ENCODE peak calls at places on chromosomes 11 and 22, in four cellular contexts. One of them, this sample, is unnamed.
A peak's percentile ranks its signal among the peaks of the same experiment; 100 is the strongest.

GRCh38 chr11:87236368-87236767 is 198.6 kb downstream of the TMEM135 start:
- DNase-seq in left lung: no peak
- DNase-seq in neuronal stem cell: no peak
- DNase-seq in adrenal gland: no peak
- DNase-seq in this sample: no peak

GRCh38 chr11:128365044-128365443 is 222.3 kb downstream of the ETS1 start:
- DNase-seq in adrenal gland: no peak
- DNase-seq in neuronal stem cell: peak; percentile 32
- DNase-seq in left lung: no peak
- DNase-seq in this sample: no peak

GRCh38 chr22:49704345-49705215 is 123.1 kb downstream of the BRD1 start:
- DNase-seq in left lung: peak; percentile 13
- DNase-seq in neuronal stem cell: no peak
- DNase-seq in adrenal gland: no peak
- DNase-seq in this sample: peak; percentile 15

GRCh38 chr11:35725880-35726279 is 63.3 kb downstream of the TRIM44 start:
- DNase-seq in left lung: no peak
- DNase-seq in adrenal gland: peak; percentile 52
- DNase-seq in neuronal stem cell: no peak
- DNase-seq in this sample: no peak

GRCh38 chr11:121649798-121650197 is 197.0 kb upstream of the SORL1-AS1 start:
- DNase-seq in neuronal stem cell: no peak
- DNase-seq in left lung: no peak
- DNase-seq in adrenal gland: no peak
- DNase-seq in this sample: no peak

GRCh38 chr11:101509911-101510310 is 73.9 kb downstream of the TRPC6 start:
- DNase-seq in adrenal gland: no peak
- DNase-seq in left lung: no peak
- DNase-seq in neuronal stem cell: no peak
- DNase-seq in this sample: no peak

GRCh38 chr11:34603129-34604001 is 17.5 kb upstream of the EHF start:
- DNase-seq in adrenal gland: no peak
- DNase-seq in neuronal stem cell: no peak
- DNase-seq in left lung: no peak
- DNase-seq in this sample: no peak

GRCh38 chr11:62544521-62545436 is 1.8 kb downstream of the AHNAK start:
- DNase-seq in left lung: peak; percentile 44
- DNase-seq in adrenal gland: no peak
- DNase-seq in neuronal stem cell: no peak
- DNase-seq in this sample: no peak

GRCh38 chr22:36435516-36436415 is 45.7 kb downstream of the TXN2 start:
- DNase-seq in adrenal gland: no peak
- DNase-seq in left lung: peak; percentile 58
- DNase-seq in neuronal stem cell: no peak
- DNase-seq in this sample: peak; percentile 71

GRCh38 chr11:44866301-44866700 is 84.4 kb downstream of the TP53I11 start:
- DNase-seq in left lung: no peak
- DNase-seq in neuronal stem cell: no peak
- DNase-seq in adrenal gland: no peak
- DNase-seq in this sample: no peak

GRCh38 chr22:48737461-48738203 is 1090.0 kb downstream of the BRD1 start:
- DNase-seq in left lung: peak; percentile 10
- DNase-seq in adrenal gland: no peak
- DNase-seq in neuronal stem cell: no peak
- DNase-seq in this sample: peak; percentile 27

GRCh38 chr11:69374110-69374981 is 80.4 kb downstream of the MYEOV start:
- DNase-seq in adrenal gland: peak; percentile 4
- DNase-seq in neuronal stem cell: no peak
- DNase-seq in left lung: peak; percentile 28
- DNase-seq in this sample: no peak

GRCh38 chr11:72141066-72141465 is 5.5 kb downstream of the FOLR3 start:
- DNase-seq in adrenal gland: no peak
- DNase-seq in neuronal stem cell: no peak
- DNase-seq in left lung: no peak
- DNase-seq in this sample: no peak

GRCh38 chr22:42404266-42404665 is 27.9 kb downstream of the NFAM1 start:
- DNase-seq in adrenal gland: no peak
- DNase-seq in neuronal stem cell: no peak
- DNase-seq in left lung: no peak
- DNase-seq in this sample: no peak
- H3K4me1 ChIP-seq in adrenal gland: no peaks in the 10 kb centered on the region
- H3K4me1 ChIP-seq in neuronal stem cell: peaks cover 7% of the 10 kb centered on the region
- H3K4me1 ChIP-seq in left lung: peaks cover 5% of the 10 kb centered on the region
- H3K4me1 ChIP-seq in this sample: no peaks in the 10 kb centered on the region

GRCh38 chr11:76067099-76067498 is 139.2 kb downstream of the WNT11 start:
- DNase-seq in neuronal stem cell: no peak
- DNase-seq in left lung: no peak
- DNase-seq in adrenal gland: no peak
- DNase-seq in this sample: no peak
- H3K4me1 ChIP-seq in neuronal stem cell: no peaks in the 10 kb centered on the region
- H3K4me1 ChIP-seq in left lung: peaks cover 29% of the 10 kb centered on the region
- H3K4me1 ChIP-seq in adrenal gland: no peaks in the 10 kb centered on the region
- H3K4me1 ChIP-seq in this sample: no peaks in the 10 kb centered on the region

GRCh38 chr11:64865286-64866172 is 12.9 kb downstream of the EHD1 start:
- DNase-seq in adrenal gland: no peak
- DNase-seq in neuronal stem cell: no peak
- DNase-seq in left lung: no peak
- DNase-seq in this sample: no peak
- H3K4me1 ChIP-seq in adrenal gland: peaks cover 37% of the 10 kb centered on the region
- H3K4me1 ChIP-seq in neuronal stem cell: peaks cover 34% of the 10 kb centered on the region
- H3K4me1 ChIP-seq in left lung: peaks cover 100% of the 10 kb centered on the region
- H3K4me1 ChIP-seq in this sample: peaks cover 30% of the 10 kb centered on the region

DNA sequence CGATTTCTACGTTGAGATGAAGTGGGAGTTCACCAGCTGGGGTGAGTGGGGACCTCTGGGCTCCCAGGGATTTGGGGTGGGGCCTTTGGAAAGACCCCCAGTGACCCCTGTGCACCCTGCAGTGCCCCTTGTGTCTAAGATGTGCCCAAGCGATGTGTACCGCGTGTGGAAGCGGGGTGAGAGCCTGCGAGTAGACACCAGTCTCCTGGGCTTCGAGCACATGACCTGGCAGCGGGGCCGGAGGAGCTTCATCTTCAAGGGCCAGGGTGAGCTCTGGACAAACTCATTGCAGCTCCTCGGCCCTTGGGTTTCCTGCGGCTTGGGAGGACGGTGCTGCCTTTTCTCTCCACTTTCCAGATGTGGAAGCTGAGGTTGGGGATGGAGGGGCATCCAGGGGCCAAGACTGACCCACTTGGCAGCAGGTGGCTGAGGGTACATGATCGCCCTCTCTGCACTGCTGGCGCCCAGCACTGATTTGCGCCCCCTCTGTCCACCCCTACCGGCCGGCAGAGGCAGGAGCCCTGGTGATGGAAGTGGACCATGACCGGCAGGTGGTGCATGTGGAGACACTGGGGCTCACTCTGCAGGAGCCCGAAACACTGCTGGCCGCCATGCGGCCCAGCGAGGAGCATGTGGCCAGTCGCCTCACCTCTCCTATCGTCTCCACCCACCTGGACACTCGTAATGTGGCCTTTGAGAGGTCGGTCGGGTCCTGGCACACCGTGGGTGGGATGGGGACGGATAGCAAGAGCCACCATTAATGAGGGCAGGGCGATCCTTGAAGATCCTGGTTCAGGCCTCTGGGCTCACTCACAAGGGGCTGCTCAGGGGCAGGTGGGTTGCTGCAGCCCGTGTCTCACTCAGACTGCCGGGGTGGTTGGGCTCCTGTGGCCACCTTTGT is 2.6 kb downstream of the ANKRD13D start:
- DNase-seq in adrenal gland: no peak
- DNase-seq in left lung: no peak
- DNase-seq in neuronal stem cell: no peak
- DNase-seq in this sample: no peak
- H3K4me1 ChIP-seq in adrenal gland: peaks cover 18% of the 10 kb centered on the region
- H3K4me1 ChIP-seq in left lung: peaks cover 62% of the 10 kb centered on the region
- H3K4me1 ChIP-seq in neuronal stem cell: peaks cover 21% of the 10 kb centered on the region
- H3K4me1 ChIP-seq in this sample: peaks cover 21% of the 10 kb centered on the region

GRCh38 chr22:46752286-46752685 is 10.2 kb upstream of the TBC1D22A start:
- DNase-seq in neuronal stem cell: no peak
- DNase-seq in adrenal gland: no peak
- DNase-seq in left lung: no peak
- DNase-seq in this sample: no peak

GRCh38 chr22:46754110-46754799 is 8.2 kb upstream of the TBC1D22A start:
- DNase-seq in neuronal stem cell: no peak
- DNase-seq in adrenal gland: peak; percentile 98
- DNase-seq in left lung: peak; percentile 91
- DNase-seq in this sample: peak; percentile 81

GRCh38 chr22:46753360-46753759 is 9.1 kb upstream of the TBC1D22A start:
- DNase-seq in left lung: no peak
- DNase-seq in neuronal stem cell: no peak
- DNase-seq in adrenal gland: no peak
- DNase-seq in this sample: no peak

GRCh38 chr22:46753761-46754109 is 8.7 kb upstream of the TBC1D22A start:
- DNase-seq in neuronal stem cell: no peak
- DNase-seq in left lung: no peak
- DNase-seq in adrenal gland: no peak
- DNase-seq in this sample: no peak

GRCh38 chr22:46752911-46753310 is 9.5 kb upstream of the TBC1D22A start:
- DNase-seq in adrenal gland: no peak
- DNase-seq in neuronal stem cell: no peak
- DNase-seq in left lung: no peak
- DNase-seq in this sample: no peak
- H3K4me1 ChIP-seq in adrenal gland: peaks cover 24% of the 10 kb centered on the region
- H3K4me1 ChIP-seq in neuronal stem cell: peaks cover 4% of the 10 kb centered on the region
- H3K4me1 ChIP-seq in left lung: peaks cover 84% of the 10 kb centered on the region
- H3K4me1 ChIP-seq in this sample: peaks cover 6% of the 10 kb centered on the region

DNA sequence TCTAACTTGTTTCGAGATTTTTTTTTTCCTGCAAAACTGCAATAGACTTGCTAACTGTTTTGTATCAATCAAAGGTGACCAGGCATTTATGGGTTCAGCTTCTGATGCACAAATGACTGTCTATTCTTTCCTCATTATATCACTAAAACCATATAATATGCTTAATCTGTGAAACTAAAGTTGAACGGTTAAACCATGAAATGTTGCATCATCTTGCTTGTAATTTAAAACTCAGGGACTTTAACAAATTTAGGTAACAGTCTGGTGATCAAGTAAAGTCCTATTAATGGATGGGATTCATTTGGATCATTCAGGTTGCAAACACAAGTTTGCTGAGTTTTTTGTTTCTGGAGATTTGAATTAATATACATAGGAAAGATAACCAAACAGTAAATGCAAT is 232.0 kb upstream of the LUZP2 start:
- DNase-seq in left lung: no peak
- DNase-seq in neuronal stem cell: no peak
- DNase-seq in adrenal gland: no peak
- DNase-seq in this sample: no peak
- H3K4me1 ChIP-seq in left lung: no peaks in the 10 kb centered on the region
- H3K4me1 ChIP-seq in neuronal stem cell: no peaks in the 10 kb centered on the region
- H3K4me1 ChIP-seq in adrenal gland: no peaks in the 10 kb centered on the region
- H3K4me1 ChIP-seq in this sample: no peaks in the 10 kb centered on the region

DNA sequence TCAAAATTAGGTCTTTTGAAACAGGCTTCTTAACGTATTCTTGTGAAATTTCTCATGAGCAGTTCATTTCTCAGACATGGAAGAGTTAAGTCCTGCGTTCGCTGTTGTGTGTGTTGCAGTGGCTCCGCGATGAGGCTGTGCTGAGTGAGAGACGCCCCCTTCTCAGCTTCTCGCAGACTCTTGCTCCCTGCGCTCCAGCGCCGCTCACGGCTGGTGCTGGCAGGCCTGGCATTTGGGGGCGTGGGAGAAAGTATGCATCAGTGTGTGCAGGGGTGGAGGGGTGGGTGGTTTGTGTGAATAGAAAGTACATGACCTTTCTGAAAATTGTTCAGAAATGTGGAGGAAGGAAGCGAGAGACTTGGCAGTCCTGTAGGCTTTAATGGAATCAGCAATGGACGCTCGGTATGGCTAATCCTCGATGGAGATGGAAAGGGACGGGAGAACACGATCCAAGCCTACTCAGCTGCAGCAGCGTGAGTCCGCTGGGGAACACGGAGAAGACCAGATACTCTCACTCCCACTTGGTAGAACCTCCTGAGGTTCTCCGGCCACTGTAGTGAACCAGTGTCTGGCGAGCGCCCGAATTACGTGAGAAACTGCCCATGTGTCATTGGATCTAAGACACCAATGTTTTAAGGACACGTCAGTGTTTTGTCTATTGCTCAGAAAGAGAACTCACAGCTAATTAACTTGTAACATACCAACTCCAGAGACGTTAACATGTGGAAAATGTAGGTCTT is 5.9 kb downstream of the TAB1 start:
- DNase-seq in neuronal stem cell: no peak
- DNase-seq in left lung: no peak
- DNase-seq in adrenal gland: peak; percentile 43
- DNase-seq in this sample: no peak
- H3K4me1 ChIP-seq in neuronal stem cell: peaks cover 7% of the 10 kb centered on the region
- H3K4me1 ChIP-seq in left lung: peaks cover 25% of the 10 kb centered on the region
- H3K4me1 ChIP-seq in adrenal gland: peaks cover 2% of the 10 kb centered on the region
- H3K4me1 ChIP-seq in this sample: peaks cover 2% of the 10 kb centered on the region

DNA sequence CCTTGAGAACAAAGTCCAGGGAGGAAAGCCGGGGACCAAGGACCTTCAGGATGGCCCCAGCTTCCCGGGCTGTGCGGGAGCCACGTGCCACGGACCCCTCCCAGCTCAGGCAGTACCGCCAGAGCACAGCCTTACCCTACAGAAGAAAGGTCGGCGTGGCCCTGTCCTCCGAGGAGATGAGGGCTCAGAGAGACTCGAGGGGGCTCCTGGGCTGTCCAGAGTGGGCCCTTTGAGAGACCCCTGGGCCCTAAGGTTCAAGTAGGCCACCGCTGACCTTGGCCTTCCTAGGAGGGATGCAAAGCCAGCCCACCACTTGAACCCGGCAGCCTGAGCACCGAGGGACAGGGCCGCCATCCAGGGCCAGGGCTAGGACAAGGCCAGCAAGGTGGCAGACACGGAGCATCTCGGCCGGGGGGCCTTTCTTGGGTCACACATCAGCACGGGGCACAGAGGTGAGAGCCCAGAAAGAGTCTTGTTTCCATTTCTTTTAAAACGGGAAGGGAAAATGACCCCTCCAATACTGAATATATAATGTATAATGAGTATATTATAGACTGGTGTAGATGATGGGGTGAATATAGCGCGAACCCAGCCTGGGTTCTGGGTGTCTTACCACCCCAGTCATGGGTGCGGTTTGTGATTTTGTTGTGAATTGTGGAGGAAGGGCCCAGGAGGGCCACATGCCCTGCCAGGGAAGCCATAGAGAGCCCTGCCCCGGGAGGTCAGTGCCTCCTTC is 34.4 kb upstream of the PPARA start:
- DNase-seq in left lung: no peak
- DNase-seq in neuronal stem cell: no peak
- DNase-seq in adrenal gland: no peak
- DNase-seq in this sample: no peak
- H3K4me1 ChIP-seq in left lung: peaks cover 29% of the 10 kb centered on the region
- H3K4me1 ChIP-seq in neuronal stem cell: peaks cover 7% of the 10 kb centered on the region
- H3K4me1 ChIP-seq in adrenal gland: peaks cover 26% of the 10 kb centered on the region
- H3K4me1 ChIP-seq in this sample: peaks cover 17% of the 10 kb centered on the region

GRCh38 chr11:134958870-134959269 is 546.8 kb upstream of the B3GAT1 start:
- DNase-seq in neuronal stem cell: no peak
- DNase-seq in left lung: no peak
- DNase-seq in adrenal gland: no peak
- DNase-seq in this sample: no peak
- H3K4me1 ChIP-seq in neuronal stem cell: no peaks in the 10 kb centered on the region
- H3K4me1 ChIP-seq in left lung: no peaks in the 10 kb centered on the region
- H3K4me1 ChIP-seq in adrenal gland: no peaks in the 10 kb centered on the region
- H3K4me1 ChIP-seq in this sample: no peaks in the 10 kb centered on the region

This sample was measured in breast epithelium.